ENCODE peak calls at places on chromosome 19, in seven cellular contexts. One of them, this sample, is unnamed. For H3K27me3, the result is how much of the 10 kb centered on the place peaks cover.

GRCh38 chr19:47633996-47634395 is 25.1 kb downstream of the BICRA start:
- DNase-seq in GM23338: no peak
- DNase-seq in pancreas: no peak
- DNase-seq in lower lobe of right lung: no peak
- DNase-seq in neural progenitor cell: no peak
- DNase-seq in upper lobe of right lung: no peak
- DNase-seq in body of pancreas: no peak
- DNase-seq in this sample: no peak

GRCh38 chr19:55546822-55547614 is 1.7 kb upstream of the SBK3 start:
- DNase-seq in GM23338: peak
- DNase-seq in pancreas: peak
- DNase-seq in lower lobe of right lung: peak
- DNase-seq in neural progenitor cell: peak
- DNase-seq in upper lobe of right lung: peak
- DNase-seq in body of pancreas: peak
- DNase-seq in this sample: peak

GRCh38 chr19:13953021-13953531 is 767 bp downstream of the DCAF15 start:
- DNase-seq in GM23338: peak
- DNase-seq in pancreas: no peak
- DNase-seq in lower lobe of right lung: no peak
- DNase-seq in neural progenitor cell: peak
- DNase-seq in upper lobe of right lung: no peak
- DNase-seq in body of pancreas: no peak
- DNase-seq in this sample: no peak

GRCh38 chr19:58364127-58364526 is 1.6 kb upstream of the ZNF497 start:
- DNase-seq in GM23338: no peak
- DNase-seq in pancreas: no peak
- DNase-seq in lower lobe of right lung: no peak
- DNase-seq in neural progenitor cell: no peak
- DNase-seq in upper lobe of right lung: no peak
- DNase-seq in body of pancreas: no peak
- DNase-seq in this sample: no peak

GRCh38 chr19:10508707-10509106 is 5.6 kb upstream of the KEAP1 start:
- DNase-seq in GM23338: no peak
- DNase-seq in pancreas: no peak
- DNase-seq in lower lobe of right lung: no peak
- DNase-seq in neural progenitor cell: no peak
- DNase-seq in upper lobe of right lung: no peak
- DNase-seq in body of pancreas: no peak
- DNase-seq in this sample: no peak

GRCh38 chr19:30087381-30088138 is 145.5 kb downstream of the URI1 start:
- DNase-seq in GM23338: no peak
- DNase-seq in pancreas: no peak
- DNase-seq in lower lobe of right lung: peak
- DNase-seq in neural progenitor cell: no peak
- DNase-seq in upper lobe of right lung: peak
- DNase-seq in body of pancreas: no peak
- DNase-seq in this sample: no peak

GRCh38 chr19:41910240-41910991 is 17.8 kb downstream of the ERFL start:
- DNase-seq in GM23338: no peak
- DNase-seq in pancreas: no peak
- DNase-seq in lower lobe of right lung: no peak
- DNase-seq in neural progenitor cell: no peak
- DNase-seq in upper lobe of right lung: no peak
- DNase-seq in body of pancreas: no peak
- DNase-seq in this sample: no peak

GRCh38 chr19:11414544-11414943 is 4.6 kb downstream of the RGL3 start:
- DNase-seq in GM23338: no peak
- DNase-seq in pancreas: no peak
- DNase-seq in lower lobe of right lung: no peak
- DNase-seq in neural progenitor cell: no peak
- DNase-seq in upper lobe of right lung: no peak
- DNase-seq in body of pancreas: no peak
- DNase-seq in this sample: no peak

GRCh38 chr19:17488593-17489391 is 18.5 kb downstream of the SLC27A1 start:
- DNase-seq in GM23338: peak
- DNase-seq in pancreas: peak
- DNase-seq in lower lobe of right lung: peak
- DNase-seq in neural progenitor cell: peak
- DNase-seq in upper lobe of right lung: peak
- DNase-seq in body of pancreas: peak
- DNase-seq in this sample: no peak

GRCh38 chr19:13621413-13621812 is 115.1 kb upstream of the CACNA1A start:
- DNase-seq in GM23338: peak
- DNase-seq in pancreas: no peak
- DNase-seq in lower lobe of right lung: no peak
- DNase-seq in neural progenitor cell: no peak
- DNase-seq in upper lobe of right lung: no peak
- DNase-seq in body of pancreas: no peak
- DNase-seq in this sample: peak

GRCh38 chr19:6222884-6223283 is 56.9 kb downstream of the MLLT1 start:
- DNase-seq in GM23338: no peak
- DNase-seq in pancreas: no peak
- DNase-seq in lower lobe of right lung: peak
- DNase-seq in neural progenitor cell: no peak
- DNase-seq in upper lobe of right lung: no peak
- DNase-seq in body of pancreas: no peak
- DNase-seq in this sample: no peak

GRCh38 chr19:57830071-57830602 is at the start of gene ZNF587B:
- DNase-seq in GM23338: peak
- DNase-seq in pancreas: peak
- DNase-seq in lower lobe of right lung: peak
- DNase-seq in neural progenitor cell: peak
- DNase-seq in upper lobe of right lung: peak
- DNase-seq in body of pancreas: peak
- DNase-seq in this sample: no peak

GRCh38 chr19:39365531-39365930 is 23.3 kb downstream of the SAMD4B start:
- DNase-seq in GM23338: no peak
- DNase-seq in pancreas: no peak
- DNase-seq in lower lobe of right lung: no peak
- DNase-seq in neural progenitor cell: no peak
- DNase-seq in upper lobe of right lung: no peak
- DNase-seq in body of pancreas: no peak
- DNase-seq in this sample: no peak

GRCh38 chr19:58387338-58388174 is 487 bp downstream of the RPS5 start:
- DNase-seq in GM23338: no peak
- DNase-seq in pancreas: peak
- DNase-seq in lower lobe of right lung: no peak
- DNase-seq in neural progenitor cell: no peak
- DNase-seq in upper lobe of right lung: no peak
- DNase-seq in body of pancreas: no peak
- DNase-seq in this sample: no peak

GRCh38 chr19:1942934-1943555 is 2.1 kb downstream of the CSNK1G2 start:
- DNase-seq in GM23338: no peak
- DNase-seq in pancreas: no peak
- DNase-seq in lower lobe of right lung: no peak
- DNase-seq in neural progenitor cell: peak
- DNase-seq in upper lobe of right lung: no peak
- DNase-seq in body of pancreas: no peak
- DNase-seq in this sample: no peak

GRCh38 chr19:1943661-1944087 is 2.7 kb downstream of the CSNK1G2 start:
- DNase-seq in GM23338: no peak
- DNase-seq in pancreas: no peak
- DNase-seq in lower lobe of right lung: no peak
- DNase-seq in neural progenitor cell: no peak
- DNase-seq in upper lobe of right lung: no peak
- DNase-seq in body of pancreas: no peak
- DNase-seq in this sample: no peak

GRCh38 chr19:1944088-1944915 is 3.3 kb downstream of the CSNK1G2 start:
- DNase-seq in GM23338: no peak
- DNase-seq in pancreas: no peak
- DNase-seq in lower lobe of right lung: peak
- DNase-seq in neural progenitor cell: no peak
- DNase-seq in upper lobe of right lung: no peak
- DNase-seq in body of pancreas: no peak
- DNase-seq in this sample: no peak

GRCh38 chr19:1942078-1942933 is 1.3 kb downstream of the CSNK1G2 start:
- DNase-seq in GM23338: peak
- DNase-seq in pancreas: peak
- DNase-seq in lower lobe of right lung: peak
- DNase-seq in neural progenitor cell: peak
- DNase-seq in upper lobe of right lung: peak
- DNase-seq in body of pancreas: peak
- DNase-seq in this sample: peak

GRCh38 chr19:1941146-1942077 is at the start of gene CSNK1G2:
- DNase-seq in GM23338: no peak
- DNase-seq in pancreas: peak
- DNase-seq in lower lobe of right lung: peak
- DNase-seq in neural progenitor cell: no peak
- DNase-seq in upper lobe of right lung: peak
- DNase-seq in body of pancreas: no peak
- DNase-seq in this sample: no peak
- TF ChIP-seq CTCF in GM23338: no peak
- TF ChIP-seq CTCF in pancreas: no peak
- TF ChIP-seq CTCF in lower lobe of right lung: no peak
- TF ChIP-seq CTCF in neural progenitor cell: no peak
- TF ChIP-seq CTCF in upper lobe of right lung: no peak
- TF ChIP-seq CTCF in body of pancreas: peak
- TF ChIP-seq CTCF in this sample: no peak

GRCh38 chr19:15506074-15506565 is 2.2 kb upstream of the CYP4F22 start:
- DNase-seq in GM23338: no peak
- DNase-seq in pancreas: no peak
- DNase-seq in lower lobe of right lung: no peak
- DNase-seq in neural progenitor cell: no peak
- DNase-seq in upper lobe of right lung: no peak
- DNase-seq in body of pancreas: no peak
- DNase-seq in this sample: no peak

GRCh38 chr19:15511671-15512424 is 3.5 kb downstream of the CYP4F22 start:
- DNase-seq in GM23338: no peak
- DNase-seq in pancreas: no peak
- DNase-seq in lower lobe of right lung: no peak
- DNase-seq in neural progenitor cell: no peak
- DNase-seq in upper lobe of right lung: no peak
- DNase-seq in body of pancreas: no peak
- DNase-seq in this sample: no peak

GRCh38 chr19:15502264-15502663 is 6.1 kb upstream of the CYP4F22 start:
- DNase-seq in GM23338: no peak
- DNase-seq in pancreas: no peak
- DNase-seq in lower lobe of right lung: no peak
- DNase-seq in neural progenitor cell: no peak
- DNase-seq in upper lobe of right lung: no peak
- DNase-seq in body of pancreas: no peak
- DNase-seq in this sample: no peak

GRCh38 chr19:15507068-15508034 is 974 bp upstream of the CYP4F22 start:
- DNase-seq in GM23338: no peak
- DNase-seq in pancreas: no peak
- DNase-seq in lower lobe of right lung: no peak
- DNase-seq in neural progenitor cell: no peak
- DNase-seq in upper lobe of right lung: no peak
- DNase-seq in body of pancreas: no peak
- DNase-seq in this sample: no peak

GRCh38 chr19:15508035-15508710 is at the start of gene CYP4F22:
- DNase-seq in GM23338: peak
- DNase-seq in pancreas: no peak
- DNase-seq in lower lobe of right lung: no peak
- DNase-seq in neural progenitor cell: no peak
- DNase-seq in upper lobe of right lung: no peak
- DNase-seq in body of pancreas: no peak
- DNase-seq in this sample: no peak
- H3K4me3 ChIP-seq in GM23338: peak
- H3K4me3 ChIP-seq in pancreas: no peak
- H3K4me3 ChIP-seq in lower lobe of right lung: peak
- H3K4me3 ChIP-seq in neural progenitor cell: no peak
- H3K4me3 ChIP-seq in upper lobe of right lung: peak
- H3K4me3 ChIP-seq in body of pancreas: no peak
- H3K4me3 ChIP-seq in this sample: no peak

GRCh38 chr19:34778342-34778741 is 5.3 kb upstream of the ZNF599 start:
- DNase-seq in GM23338: no peak
- DNase-seq in pancreas: no peak
- DNase-seq in lower lobe of right lung: no peak
- DNase-seq in neural progenitor cell: no peak
- DNase-seq in upper lobe of right lung: no peak
- DNase-seq in body of pancreas: no peak
- DNase-seq in this sample: no peak

GRCh38 chr19:34774857-34775256 is 1.8 kb upstream of the ZNF599 start:
- DNase-seq in GM23338: no peak
- DNase-seq in pancreas: no peak
- DNase-seq in lower lobe of right lung: no peak
- DNase-seq in neural progenitor cell: no peak
- DNase-seq in upper lobe of right lung: no peak
- DNase-seq in body of pancreas: no peak
- DNase-seq in this sample: no peak

GRCh38 chr19:34772697-34773554 is at the start of gene ZNF599:
- DNase-seq in GM23338: peak
- DNase-seq in pancreas: peak
- DNase-seq in lower lobe of right lung: peak
- DNase-seq in neural progenitor cell: peak
- DNase-seq in upper lobe of right lung: peak
- DNase-seq in body of pancreas: peak
- DNase-seq in this sample: peak

GRCh38 chr19:34767967-34768366 is 5.0 kb downstream of the ZNF599 start:
- DNase-seq in GM23338: no peak
- DNase-seq in pancreas: no peak
- DNase-seq in lower lobe of right lung: no peak
- DNase-seq in neural progenitor cell: no peak
- DNase-seq in upper lobe of right lung: no peak
- DNase-seq in body of pancreas: no peak
- DNase-seq in this sample: no peak

GRCh38 chr19:34773555-34773864 is 495 bp upstream of the ZNF599 start:
- DNase-seq in GM23338: no peak
- DNase-seq in pancreas: no peak
- DNase-seq in lower lobe of right lung: no peak
- DNase-seq in neural progenitor cell: no peak
- DNase-seq in upper lobe of right lung: no peak
- DNase-seq in body of pancreas: no peak
- DNase-seq in this sample: no peak
- H3K27me3 ChIP-seq in GM23338: under half
- H3K27me3 ChIP-seq in pancreas: under half
- H3K27me3 ChIP-seq in lower lobe of right lung: under half
- H3K27me3 ChIP-seq in neural progenitor cell: under half
- H3K27me3 ChIP-seq in upper lobe of right lung: under half
- H3K27me3 ChIP-seq in body of pancreas: under half
- H3K27me3 ChIP-seq in this sample: under half

DNA sequence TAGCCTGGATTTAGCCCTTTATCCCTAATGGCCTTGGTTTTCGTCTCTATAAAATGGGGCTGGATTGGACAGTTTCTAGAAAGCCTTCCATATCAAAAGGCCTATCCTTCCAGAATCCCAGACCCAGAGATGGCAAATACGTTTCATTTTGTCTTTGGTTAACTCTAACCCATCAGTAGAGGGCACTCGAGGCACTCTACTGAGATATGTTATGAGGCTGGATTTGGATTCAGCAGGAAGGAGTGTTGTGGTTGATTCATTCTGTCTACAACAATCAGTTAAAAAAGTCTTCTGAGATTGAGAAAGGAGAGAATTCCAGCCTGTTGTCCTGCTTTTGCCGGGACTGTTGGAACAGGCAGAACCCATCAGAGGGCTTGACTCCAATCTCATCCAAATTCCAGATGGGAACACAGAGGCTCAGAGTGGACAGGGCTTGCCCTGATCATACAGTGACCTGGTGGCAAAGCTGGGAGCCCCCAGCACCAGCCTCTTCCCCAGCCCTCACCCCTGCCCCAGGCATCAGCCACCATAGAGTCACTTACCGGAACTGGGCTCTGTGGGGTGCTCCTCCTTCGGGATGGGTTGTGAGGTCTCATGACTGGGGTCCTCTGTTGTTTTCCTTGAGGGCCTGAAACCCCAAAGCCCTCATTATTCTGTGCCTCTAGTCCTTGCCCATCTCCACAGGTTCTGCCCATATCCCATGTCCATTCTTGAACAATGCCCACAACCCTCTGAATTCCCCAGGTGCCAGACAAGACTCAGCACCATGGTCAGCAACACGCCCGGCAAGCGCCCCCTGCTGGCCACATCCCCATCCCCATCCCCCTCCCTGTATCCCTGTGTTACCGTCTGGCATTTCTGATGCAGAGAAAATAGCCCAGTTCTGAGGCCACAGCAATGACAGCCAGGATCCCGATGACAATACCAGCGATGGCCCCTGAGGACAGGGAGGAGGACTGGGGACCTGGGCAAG is 12.3 kb upstream of the ZNF180 start:
- DNase-seq in GM23338: peak
- DNase-seq in pancreas: no peak
- DNase-seq in lower lobe of right lung: no peak
- DNase-seq in neural progenitor cell: peak
- DNase-seq in upper lobe of right lung: no peak
- DNase-seq in body of pancreas: no peak
- DNase-seq in this sample: no peak
- TF ChIP-seq CTCF in GM23338: peak
- TF ChIP-seq CTCF in pancreas: no peak
- TF ChIP-seq CTCF in lower lobe of right lung: peak
- TF ChIP-seq CTCF in neural progenitor cell: peak
- TF ChIP-seq CTCF in upper lobe of right lung: peak
- TF ChIP-seq CTCF in body of pancreas: no peak
- TF ChIP-seq CTCF in this sample: peak

This sample was measured in BJ.